ENCODE peak calls at places on chromosomes 12 and 14, in nine cellular contexts. F is activated naive CD4-positive, alpha-beta T cell; A is lung; T is myocyte; J is activated CD4-positive, CD25-positive, alpha-beta regulatory T cell; B is ovary; M is T1000; E is HFF-Myc; V is KG1. I is an unnamed sample.

GRCh38 chr12:53071591-53072551 is 7.3 kb downstream of the SPRYD3 start:
- DNase-seq in M (no peak), B (peak; percentile 94), A (peak; percentile 48), E (no peak), T (no peak), F (no peak), J (no peak), V (no peak), I (peak; percentile 88)

GRCh38 chr14:99715266-99716000 is 31.3 kb downstream of the CYP46A1 start:
- DNase-seq in B (no peak), J (no peak), E (no peak), A (no peak), F (no peak), M (no peak), V (no peak), T (no peak), I (no peak)

GRCh38 chr12:91785655-91786489 is 359.8 kb downstream of the BTG1 start:
- DNase-seq in B (no peak), E (no peak), M (no peak), V (no peak), A (no peak), J (no peak), T (no peak), F (no peak), I (no peak)

GRCh38 chr14:33483110-33483509 is 467.8 kb downstream of the EGLN3 start:
- DNase-seq in B (no peak), J (no peak), V (no peak), T (no peak), F (no peak), E (no peak), M (no peak), A (no peak), I (no peak)

GRCh38 chr14:54117401-54117800 is 160.8 kb upstream of the BMP4 start:
- DNase-seq in M (no peak), J (no peak), B (no peak), F (no peak), E (no peak), A (no peak), V (no peak), T (no peak), I (no peak)

GRCh38 chr12:97394657-97395056 is 67.9 kb upstream of the RMST start:
- DNase-seq in E (no peak), J (no peak), V (no peak), B (no peak), F (no peak), T (no peak), M (no peak), A (no peak), I (no peak)

GRCh38 chr12:25051583-25052190 is 102.8 kb upstream of the BCAT1 start:
- DNase-seq in T (peak; percentile 71), E (no peak), M (no peak), A (no peak), F (peak; percentile 5), B (no peak), J (peak; percentile 17), V (peak; percentile 74), I (no peak)

GRCh38 chr12:19382563-19382962 is 56.7 kb upstream of the AEBP2 start:
- DNase-seq in J (no peak), T (no peak), V (no peak), M (no peak), E (no peak), F (no peak), A (no peak), B (no peak), I (no peak)

GRCh38 chr12:1776139-1776975 is 44.0 kb upstream of the LRTM2 start:
- DNase-seq in F (no peak), A (no peak), E (peak; percentile 20), V (no peak), J (no peak), M (peak; percentile 47), B (no peak), T (peak; percentile 58), I (no peak)

GRCh38 chr12:110782068-110782467 is 39.4 kb upstream of the PPP1CC start:
- DNase-seq in B (no peak), A (no peak), E (no peak), J (no peak), M (no peak), T (no peak), V (no peak), F (no peak), I (no peak)

GRCh38 chr14:90387201-90387600 is 9.6 kb upstream of the CALM1 start:
- DNase-seq in B (no peak), E (no peak), T (no peak), V (no peak), A (no peak), M (no peak), F (no peak), J (no peak), I (no peak)

GRCh38 chr12:115020091-115020490 is 336.1 kb upstream of the TBX3 start:
- DNase-seq in T (no peak), A (no peak), V (no peak), M (no peak), F (no peak), B (no peak), E (no peak), J (no peak), I (no peak)

GRCh38 chr12:132604108-132605054 is 6.0 kb downstream of the LRCOL1 start:
- DNase-seq in B (peak; percentile 33), E (no peak), A (no peak), F (no peak), M (no peak), T (peak; percentile 33), J (no peak), V (no peak), I (peak; percentile 71)

GRCh38 chr14:93984987-93985410 is 8.6 kb upstream of the ASB2 start:
- DNase-seq in T (peak; percentile 75), M (peak; percentile 31), V (no peak), J (no peak), E (peak; percentile 36), B (no peak), F (no peak), A (no peak), I (no peak)

GRCh38 chr14:103894723-103895059 is 33.6 kb upstream of the TDRD9 start:
- DNase-seq in E (no peak), J (no peak), T (no peak), B (no peak), M (no peak), A (no peak), F (no peak), V (no peak), I (no peak)

GRCh38 chr14:104075530-104076151 is 9.9 kb upstream of the ASPG start:
- DNase-seq in E (no peak), A (no peak), J (no peak), F (no peak), M (no peak), B (no peak), T (no peak), V (no peak), I (no peak)

GRCh38 chr14:60133487-60133886 is 31.7 kb downstream of the DHRS7 start:
- DNase-seq in J (no peak), T (no peak), V (no peak), B (no peak), M (no peak), E (no peak), A (no peak), F (no peak), I (no peak)

GRCh38 chr12:3310271-3311026 is 180.6 kb upstream of the PRMT8 start:
- DNase-seq in A (no peak), T (no peak), E (no peak), J (no peak), V (no peak), F (no peak), B (no peak), M (no peak), I (no peak)

GRCh38 chr12:51218607-51219161 is 822 bp upstream of the POU6F1 start:
- DNase-seq in B (no peak), F (no peak), E (no peak), T (no peak), V (no peak), A (no peak), M (no peak), J (no peak), I (no peak)

I was measured in left cardiac atrium.